ENCODE peak calls at places on chromosomes 1 and 21, in six cellular contexts. P is HepG2, O is H1, B is GM12878, D is SK-N-SH, T is K562. N is an unnamed sample.

GRCh38 chr1:19622204-19622603 is 21.9 kb upstream of the NBL1 start:
- DNase-seq in D (no peak), O (no peak), P (no peak), B (no peak), T (no peak), N (no peak)

GRCh38 chr1:27349784-27350672 is 8.2 kb downstream of the SYTL1 start:
- DNase-seq in B (no peak), P (no peak), D (peak), O (peak), T (no peak), N (no peak)

GRCh38 chr21:10430007-10430406 is 91.4 kb upstream of the TPTE start:
- DNase-seq in O (no peak), P (no peak), D (peak), T (peak), B (no peak), N (no peak)

GRCh38 chr1:18155881-18156385 is 48.3 kb downstream of the IGSF21 start:
- DNase-seq in B (no peak), T (no peak), P (no peak), O (no peak), D (no peak), N (no peak)

GRCh38 chr1:153987621-153988020 is 1.5 kb upstream of the RAB13 start:
- DNase-seq in B (no peak), T (no peak), D (no peak), P (no peak), O (no peak), N (no peak)

GRCh38 chr1:20725189-20726106 is 7.1 kb downstream of the SH2D5 start:
- DNase-seq in O (no peak), D (peak), P (no peak), B (no peak), T (no peak), N (no peak)

GRCh38 chr1:47579809-47580208 is 142.0 kb downstream of the FOXD2 start:
- DNase-seq in D (no peak), O (no peak), T (no peak), P (no peak), B (no peak), N (no peak)

GRCh38 chr21:30227633-30228404 is 11.9 kb upstream of the CLDN8 start:
- DNase-seq in P (no peak), T (peak), D (no peak), O (no peak), B (no peak), N (no peak)

GRCh38 chr1:77421504-77422233 is 139.8 kb downstream of the AK5 start:
- DNase-seq in O (no peak), D (no peak), T (no peak), B (no peak), P (no peak), N (no peak)

GRCh38 chr1:62285984-62286481 is 33.2 kb downstream of the KANK4 start:
- DNase-seq in D (no peak), O (no peak), P (peak), B (no peak), T (no peak), N (no peak)

GRCh38 chr1:30187413-30188023 is 535.9 kb downstream of the MATN1 start:
- DNase-seq in B (no peak), T (peak), D (no peak), O (peak), P (no peak), N (no peak)

DNA sequence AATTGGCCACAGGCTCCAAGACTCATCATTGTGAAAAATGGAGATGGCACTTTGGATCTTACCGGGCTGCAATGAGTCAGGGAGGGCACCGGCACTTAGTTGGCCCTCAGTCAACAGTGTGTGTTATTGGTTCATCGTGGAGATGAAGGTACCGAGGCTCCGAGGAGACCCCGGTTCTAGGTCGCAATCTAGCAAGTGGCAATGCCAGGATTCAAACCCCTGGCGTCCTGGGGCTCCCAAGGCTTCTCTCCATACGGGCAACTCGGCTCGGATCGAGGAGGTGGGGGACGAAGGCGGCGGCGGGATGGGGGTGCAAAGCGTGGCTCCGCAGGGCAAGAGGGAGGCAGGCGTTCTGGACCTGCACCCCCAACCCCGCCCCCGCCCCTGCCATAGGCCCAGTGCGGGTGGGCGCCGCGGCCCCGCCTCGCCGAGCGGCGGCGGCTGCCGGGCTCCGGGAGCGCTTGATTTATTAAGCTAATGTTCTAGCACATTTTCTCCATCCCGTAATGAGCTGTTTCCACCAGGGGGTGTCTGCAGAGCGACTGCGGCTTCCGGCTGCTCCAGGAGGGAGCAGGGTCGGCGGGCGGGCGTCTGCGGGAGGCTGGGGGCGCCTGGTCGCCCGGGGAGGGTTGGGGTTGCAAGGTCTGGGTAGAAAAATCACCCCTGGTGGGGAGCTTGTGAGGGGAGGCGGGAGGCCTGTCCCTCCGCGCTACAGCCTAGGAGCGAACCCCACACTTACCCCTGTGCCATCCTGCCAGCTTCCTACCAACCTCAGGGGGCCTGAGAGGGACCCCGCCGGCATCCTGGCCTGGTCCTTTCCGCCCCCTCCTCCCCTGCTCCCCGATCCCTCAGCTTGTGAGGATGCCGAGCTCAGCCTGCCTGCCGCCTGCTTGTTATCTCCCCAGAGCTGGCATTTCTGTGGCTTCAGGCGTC is 48.7 kb upstream of the ACOT11 start:
- DNase-seq in D (peak), O (peak), P (no peak), T (peak), B (no peak), N (no peak)
- H3K4me3 ChIP-seq in D (peak), O (peak), P (peak), T (peak), B (no peak), N (peak)

GRCh38 chr1:209349372-209350324 is 233.9 kb upstream of the CAMK1G start:
- DNase-seq in O (no peak), T (no peak), P (no peak), B (no peak), D (peak), N (no peak)
- TF ChIP-seq GABPA in O (no peak), T (no peak), P (no peak), B (no peak), D (no peak), N (no peak)

GRCh38 chr1:162178432-162178831 is 108.9 kb downstream of the NOS1AP start:
- DNase-seq in O (no peak), D (no peak), B (no peak), T (no peak), P (no peak), N (no peak)

GRCh38 chr1:162172733-162173132 is 103.2 kb downstream of the NOS1AP start:
- DNase-seq in B (no peak), D (no peak), T (no peak), P (peak), O (no peak), N (no peak)

GRCh38 chr1:162177126-162177525 is 107.6 kb downstream of the NOS1AP start:
- DNase-seq in B (no peak), T (no peak), P (no peak), O (no peak), D (no peak), N (no peak)

GRCh38 chr1:162179121-162179520 is 109.6 kb downstream of the NOS1AP start:
- DNase-seq in T (no peak), D (no peak), P (no peak), B (no peak), O (no peak), N (no peak)

GRCh38 chr1:162175393-162175792 is 105.9 kb downstream of the NOS1AP start:
- DNase-seq in T (no peak), B (no peak), D (no peak), O (no peak), P (no peak), N (no peak)
- H3K4me3 ChIP-seq in T (no peak), B (no peak), D (no peak), O (no peak), P (no peak), N (no peak)

GRCh38 chr1:66563094-66563800 is 29.3 kb downstream of the SGIP1 start:
- DNase-seq in T (no peak), P (peak), B (no peak), O (no peak), D (no peak), N (no peak)

GRCh38 chr1:66559517-66559916 is 25.6 kb downstream of the SGIP1 start:
- DNase-seq in T (no peak), D (peak), B (no peak), P (no peak), O (no peak), N (no peak)

GRCh38 chr1:66564250-66564649 is 30.3 kb downstream of the SGIP1 start:
- DNase-seq in T (no peak), O (no peak), B (no peak), P (peak), D (no peak), N (no peak)

GRCh38 chr1:66557157-66557556 is 23.2 kb downstream of the SGIP1 start:
- DNase-seq in O (no peak), P (no peak), T (no peak), B (no peak), D (no peak), N (no peak)

GRCh38 chr1:66562561-66562960 is 28.6 kb downstream of the SGIP1 start:
- DNase-seq in T (no peak), D (no peak), B (no peak), P (no peak), O (no peak), N (no peak)
- TF ChIP-seq GABPA in T (no peak), D (no peak), B (no peak), P (no peak), O (no peak), N (no peak)

DNA sequence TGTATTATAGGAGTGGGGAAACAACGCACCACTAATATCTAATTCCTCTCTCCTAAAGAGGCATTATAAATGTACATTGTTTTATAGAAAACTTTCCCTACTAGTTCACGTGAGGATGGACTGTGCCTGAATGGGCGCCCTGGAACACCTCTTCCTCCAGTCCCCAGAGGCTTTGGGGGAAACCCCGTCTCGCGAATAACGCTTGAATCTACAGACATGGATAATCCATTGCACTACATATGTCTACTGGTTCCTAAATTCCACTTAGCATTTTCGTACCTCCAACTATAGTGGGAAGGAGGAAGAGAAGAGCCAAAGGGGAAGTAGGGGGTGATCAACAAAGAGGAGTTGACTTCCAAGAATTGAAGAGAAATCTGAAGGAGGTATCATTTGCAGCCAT is 11.2 kb downstream of the BARHL2 start:
- DNase-seq in P (no peak), O (no peak), T (no peak), D (no peak), B (no peak), N (no peak)
- H3K4me3 ChIP-seq in P (no peak), O (peak), T (no peak), D (no peak), B (no peak), N (no peak)